ENCODE peak calls at places on chromosomes 7 and 10, in nine cellular contexts. T is breast epithelium, J is tibial artery, X is heart left ventricle, D is heart right ventricle, S is transverse colon, O is A549, E is adrenal gland, Q is trophoblast cell. R is an unnamed sample.

GRCh38 chr10:132879408-132880147 is 62.8 kb downstream of the CFAP46 start:
- DNase-seq in D (no peak), T (no peak), O (no peak), S (no peak), E (no peak), Q (no peak), X (peak; percentile 16), J (no peak), R (no peak)

GRCh38 chr10:87694011-87694794 is 34.5 kb downstream of the PAPSS2 start:
- DNase-seq in O (peak; percentile 57), Q (no peak), T (no peak), S (peak; percentile 32), D (no peak), E (no peak), J (no peak), X (no peak), R (no peak)

GRCh38 chr7:140640060-140640611 is 477 bp downstream of the DENND2A start:
- DNase-seq in J (peak; percentile 25), X (peak; percentile 62), D (peak; percentile 51), O (peak; percentile 33), E (peak; percentile 24), T (no peak), S (peak; percentile 38), Q (no peak), R (no peak)

GRCh38 chr7:141161959-141162547 is 88.2 kb downstream of the TMEM178B start:
- DNase-seq in O (no peak), E (no peak), D (no peak), X (no peak), Q (no peak), J (no peak), T (no peak), S (no peak), R (no peak)

GRCh38 chr7:70241776-70242175 is 643.5 kb downstream of the AUTS2 start:
- DNase-seq in T (no peak), D (no peak), X (no peak), Q (no peak), E (no peak), O (no peak), J (no peak), S (no peak), R (no peak)

GRCh38 chr10:130282492-130283233 is 146.5 kb downstream of the GLRX3 start:
- DNase-seq in S (no peak), X (no peak), O (no peak), J (no peak), E (no peak), Q (no peak), T (no peak), D (no peak), R (no peak)

GRCh38 chr10:20105931-20106330 is 289.7 kb downstream of the PLXDC2 start:
- DNase-seq in E (no peak), D (no peak), S (no peak), O (no peak), J (no peak), Q (no peak), X (no peak), T (no peak), R (no peak)

GRCh38 chr10:13882112-13882711 is 295.4 kb downstream of the PRPF18 start:
- DNase-seq in X (peak; percentile 65), S (no peak), T (peak; percentile 62), Q (peak; percentile 77), D (peak; percentile 69), J (peak; percentile 49), O (peak; percentile 4), E (peak; percentile 55), R (no peak)

GRCh38 chr10:102813017-102813541 is 24.1 kb downstream of the CYP17A1 start:
- DNase-seq in E (no peak), T (no peak), J (no peak), S (no peak), X (no peak), O (no peak), Q (no peak), D (no peak), R (no peak)
- H3K27ac ChIP-seq in E (peak overlapping the region; percentile 77), T (peak overlapping the region; percentile 94), J (peak overlapping the region; percentile 96), S (no peak overlapping the region), X (peak overlapping the region; percentile 92), O (no peak overlapping the region), Q (no peak overlapping the region), D (peak overlapping the region; percentile 90), R (no peak overlapping the region)

GRCh38 chr10:61744469-61744868 is 81.7 kb downstream of the CABCOCO1 start:
- DNase-seq in S (no peak), T (no peak), Q (no peak), X (no peak), O (peak; percentile 26), E (no peak), J (no peak), D (no peak), R (no peak)
- H3K27ac ChIP-seq in S (no peak overlapping the region), T (no peak overlapping the region), Q (no peak overlapping the region), X (no peak overlapping the region), O (no peak overlapping the region), E (no peak overlapping the region), J (no peak overlapping the region), D (no peak overlapping the region), R (no peak overlapping the region)

GRCh38 chr10:665579-666091 is 23.8 kb downstream of the DIP2C start:
- DNase-seq in X (no peak), J (peak; percentile 80), E (peak; percentile 72), S (peak; percentile 35), T (no peak), Q (no peak), D (peak; percentile 56), O (no peak), R (no peak)
- H3K27ac ChIP-seq in X (peak overlapping the region; percentile 87), J (peak overlapping the region; percentile 82), E (no peak overlapping the region), S (peak overlapping the region; percentile 82), T (peak overlapping the region; percentile 46), Q (no peak overlapping the region), D (no peak overlapping the region), O (no peak overlapping the region), R (no peak overlapping the region)

GRCh38 chr7:73829921-73830617 is 727 bp upstream of the CLDN4 start:
- DNase-seq in J (no peak), Q (no peak), S (peak; percentile 81), D (no peak), X (no peak), E (no peak), T (no peak), O (no peak), R (no peak)

GRCh38 chr7:73830618-73830871 is 251 bp upstream of the CLDN4 start:
- DNase-seq in O (no peak), Q (no peak), J (no peak), S (no peak), T (no peak), X (no peak), D (no peak), E (no peak), R (no peak)

GRCh38 chr7:73831656-73832579 is 1.1 kb downstream of the CLDN4 start:
- DNase-seq in X (no peak), J (no peak), Q (peak; percentile 87), S (peak; percentile 81), T (peak; percentile 91), D (no peak), E (peak; percentile 57), O (no peak), R (peak; percentile 91)

GRCh38 chr7:73829505-73829904 is 1.3 kb upstream of the CLDN4 start:
- DNase-seq in T (no peak), O (no peak), D (no peak), X (no peak), Q (peak; percentile 85), S (peak; percentile 59), E (no peak), J (no peak), R (no peak)

GRCh38 chr7:73830872-73831655 is at the start of gene CLDN4:
- DNase-seq in J (no peak), D (no peak), T (peak; percentile 96), E (no peak), Q (peak; percentile 98), O (no peak), X (no peak), S (peak; percentile 94), R (peak; percentile 93)
- H3K27ac ChIP-seq in J (no peak within 1 kb of the TSS), D (no peak within 1 kb of the TSS), T (peak within 1 kb of the TSS; percentile 95), E (no peak within 1 kb of the TSS), Q (peak within 1 kb of the TSS; percentile 94), O (peak within 1 kb of the TSS; percentile 34), X (no peak within 1 kb of the TSS), S (peak within 1 kb of the TSS; percentile 87), R (peak within 1 kb of the TSS; percentile 93)

DNA sequence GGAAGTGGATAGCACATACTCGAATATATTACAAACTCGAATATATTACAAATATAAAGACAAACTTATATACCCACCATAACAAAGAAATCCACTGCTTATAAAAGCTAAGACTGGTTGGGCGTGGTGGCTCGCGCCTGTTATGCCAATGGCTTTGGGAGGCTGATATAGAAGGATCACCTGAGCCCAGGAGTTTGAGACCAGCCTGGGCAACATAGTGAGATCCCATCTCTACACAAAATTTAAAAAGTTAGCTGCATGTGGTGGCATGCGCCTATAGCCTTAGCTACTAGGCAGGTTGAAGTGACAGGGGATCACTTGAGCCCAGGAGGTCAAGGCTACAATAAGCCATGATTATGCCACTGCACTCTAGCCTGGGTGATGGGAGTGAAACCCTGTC is 20.4 kb downstream of the MCMBP start:
- DNase-seq in D (no peak), J (no peak), S (no peak), X (no peak), T (no peak), Q (no peak), E (no peak), O (no peak), R (no peak)
- H3K27ac ChIP-seq in D (no peak overlapping the region), J (no peak overlapping the region), S (no peak overlapping the region), X (no peak overlapping the region), T (no peak overlapping the region), Q (no peak overlapping the region), E (no peak overlapping the region), O (no peak overlapping the region), R (no peak overlapping the region)

DNA sequence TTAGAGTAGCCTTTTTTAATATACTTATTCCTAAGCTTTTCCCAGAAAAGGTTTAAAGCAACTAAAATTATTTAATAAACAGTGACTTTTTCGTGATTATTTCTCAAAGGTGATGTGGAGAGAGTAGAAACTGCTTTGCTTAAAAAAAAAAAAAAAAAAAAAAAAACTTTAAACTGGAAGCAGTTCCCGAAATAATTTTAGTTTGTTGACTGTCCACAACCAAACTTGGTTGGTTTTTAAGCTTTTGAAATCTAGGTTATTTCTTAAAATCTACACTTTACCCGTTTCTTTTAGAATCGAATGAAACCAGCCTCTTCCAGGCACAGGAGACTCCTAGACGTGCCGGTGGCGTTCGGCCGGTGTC is 7.2 kb downstream of the SKAP2 start:
- DNase-seq in D (no peak), O (no peak), S (no peak), E (no peak), Q (no peak), J (no peak), T (no peak), X (no peak), R (no peak)
- H3K27ac ChIP-seq in D (no peak overlapping the region), O (no peak overlapping the region), S (peak overlapping the region; percentile 71), E (peak overlapping the region; percentile 81), Q (no peak overlapping the region), J (no peak overlapping the region), T (peak overlapping the region; percentile 93), X (peak overlapping the region; percentile 49), R (no peak overlapping the region)

DNA sequence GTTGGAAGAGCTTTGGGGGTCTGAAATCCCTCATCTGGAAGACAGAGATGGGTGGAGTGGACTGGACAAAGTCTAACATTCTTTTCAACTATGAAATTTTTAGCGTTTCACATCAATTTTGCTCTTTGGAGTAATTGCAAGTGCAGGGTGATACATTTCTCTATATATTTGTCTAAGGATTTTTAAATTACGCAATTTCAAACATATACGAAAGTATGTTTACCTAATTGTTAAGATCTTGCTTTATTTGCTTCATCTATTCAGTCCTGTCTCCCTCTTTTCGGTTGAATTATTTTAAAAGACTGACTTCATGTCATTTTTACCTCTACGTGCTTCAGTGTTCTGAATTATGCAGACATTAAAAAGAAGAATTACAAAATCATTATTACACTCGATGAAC is 101.9 kb upstream of the CREB5 start:
- DNase-seq in T (no peak), X (no peak), D (no peak), Q (no peak), J (no peak), O (no peak), S (no peak), E (no peak), R (no peak)
- H3K27ac ChIP-seq in T (no peak overlapping the region), X (no peak overlapping the region), D (no peak overlapping the region), Q (no peak overlapping the region), J (no peak overlapping the region), O (no peak overlapping the region), S (no peak overlapping the region), E (no peak overlapping the region), R (no peak overlapping the region)